ENCODE peak calls at places on chromosomes 11 and 22, in eight cellular contexts. G, V, W, C, L, Z, R and M are unnamed samples.

GRCh38 chr22:22697377-22698120 is 53.1 kb downstream of the GGTLC2 start:
- DNase-seq in G (no peak), V (no peak), W (no peak), C (no peak), L (no peak), Z (no peak), R (no peak), M (no peak)

GRCh38 chr11:120985718-120986569 is 38.0 kb upstream of the TBCEL start:
- DNase-seq in G (peak), V (peak), W (peak), C (no peak), L (peak), Z (peak), R (peak), M (peak)

GRCh38 chr22:46070722-46071450 is 79.4 kb upstream of the PPARA start:
- DNase-seq in G (no peak), V (peak), W (peak), C (no peak), L (no peak), Z (peak), R (peak), M (no peak)

GRCh38 chr11:66886317-66886588 is 29.4 kb downstream of the LRFN4 start:
- DNase-seq in G (no peak), V (no peak), W (no peak), C (no peak), L (no peak), Z (no peak), R (peak), M (no peak)

GRCh38 chr22:20420157-20420842 is 17.3 kb downstream of the SCARF2 start:
- DNase-seq in G (no peak), V (no peak), W (peak), C (no peak), L (no peak), Z (no peak), R (peak), M (no peak)

GRCh38 chr11:44876923-44877322 is 73.8 kb downstream of the TP53I11 start:
- DNase-seq in G (no peak), V (no peak), W (no peak), C (no peak), L (no peak), Z (no peak), R (no peak), M (no peak)

GRCh38 chr22:37219534-37219933 is 7.3 kb upstream of the SSTR3 start:
- DNase-seq in G (no peak), V (no peak), W (no peak), C (no peak), L (no peak), Z (no peak), R (no peak), M (no peak)

GRCh38 chr11:67276821-67277230 is 10.6 kb downstream of the GRK2 start:
- DNase-seq in G (no peak), V (peak), W (peak), C (no peak), L (no peak), Z (peak), R (peak), M (no peak)

GRCh38 chr22:37749831-37750595 is 53.2 kb downstream of the TRIOBP start:
- DNase-seq in G (peak), V (no peak), W (peak), C (no peak), L (peak), Z (peak), R (no peak), M (no peak)

GRCh38 chr11:76574406-76574805 is 96.1 kb downstream of the LRRC32 start:
- DNase-seq in G (no peak), V (no peak), W (no peak), C (no peak), L (peak), Z (no peak), R (no peak), M (no peak)

GRCh38 chr22:17086301-17086700 is 1.5 kb downstream of the IL17RA start:
- DNase-seq in G (no peak), V (no peak), W (no peak), C (no peak), L (no peak), Z (no peak), R (no peak), M (no peak)

GRCh38 chr11:2521081-2521480 is 76.3 kb downstream of the KCNQ1 start:
- DNase-seq in G (no peak), V (no peak), W (peak), C (no peak), L (no peak), Z (no peak), R (peak), M (no peak)

GRCh38 chr22:45424241-45424731 is 10.8 kb downstream of the RIBC2 start:
- DNase-seq in G (no peak), V (no peak), W (peak), C (no peak), L (no peak), Z (no peak), R (no peak), M (no peak)

GRCh38 chr11:32137263-32137662 is 46.4 kb downstream of the RCN1 start:
- DNase-seq in G (no peak), V (no peak), W (no peak), C (peak), L (peak), Z (no peak), R (no peak), M (peak)

GRCh38 chr11:19868281-19868821 is 155.7 kb downstream of the NAV2 start:
- DNase-seq in G (no peak), V (peak), W (peak), C (no peak), L (peak), Z (no peak), R (no peak), M (peak)

GRCh38 chr22:49206281-49206680 is 621.4 kb downstream of the BRD1 start:
- DNase-seq in G (no peak), V (no peak), W (no peak), C (no peak), L (no peak), Z (no peak), R (no peak), M (no peak)

GRCh38 chr11:71465054-71465453 is 12.1 kb downstream of the NADSYN1 start:
- DNase-seq in G (no peak), V (no peak), W (peak), C (no peak), L (no peak), Z (no peak), R (peak), M (no peak)

GRCh38 chr11:77569671-77570070 is 20.1 kb upstream of the AQP11 start:
- DNase-seq in G (no peak), V (no peak), W (no peak), C (no peak), L (no peak), Z (no peak), R (no peak), M (no peak)

GRCh38 chr11:35272391-35272821 is 133.4 kb downstream of the CD44 start:
- DNase-seq in G (no peak), V (peak), W (peak), C (no peak), L (no peak), Z (no peak), R (no peak), M (no peak)

GRCh38 chr22:21937821-21938070 is 14.9 kb downstream of the PPM1F start:
- DNase-seq in G (no peak), V (no peak), W (no peak), C (no peak), L (no peak), Z (no peak), R (no peak), M (no peak)

GRCh38 chr11:79018371-79018849 is 422.4 kb downstream of the TENM4 start:
- DNase-seq in G (no peak), V (no peak), W (no peak), C (peak), L (peak), Z (no peak), R (no peak), M (peak)

GRCh38 chr22:47143249-47143938 is 380.9 kb downstream of the TBC1D22A start:
- DNase-seq in G (no peak), V (no peak), W (no peak), C (no peak), L (no peak), Z (no peak), R (no peak), M (no peak)

GRCh38 chr22:40728731-40729189 is 49.5 kb downstream of the MCHR1 start:
- DNase-seq in G (no peak), V (peak), W (no peak), C (no peak), L (no peak), Z (peak), R (no peak), M (peak)

GRCh38 chr11:61480936-61481335 is 27.6 kb upstream of the LRRC10B start:
- DNase-seq in G (no peak), V (no peak), W (no peak), C (no peak), L (peak), Z (peak), R (no peak), M (no peak)

DNA sequence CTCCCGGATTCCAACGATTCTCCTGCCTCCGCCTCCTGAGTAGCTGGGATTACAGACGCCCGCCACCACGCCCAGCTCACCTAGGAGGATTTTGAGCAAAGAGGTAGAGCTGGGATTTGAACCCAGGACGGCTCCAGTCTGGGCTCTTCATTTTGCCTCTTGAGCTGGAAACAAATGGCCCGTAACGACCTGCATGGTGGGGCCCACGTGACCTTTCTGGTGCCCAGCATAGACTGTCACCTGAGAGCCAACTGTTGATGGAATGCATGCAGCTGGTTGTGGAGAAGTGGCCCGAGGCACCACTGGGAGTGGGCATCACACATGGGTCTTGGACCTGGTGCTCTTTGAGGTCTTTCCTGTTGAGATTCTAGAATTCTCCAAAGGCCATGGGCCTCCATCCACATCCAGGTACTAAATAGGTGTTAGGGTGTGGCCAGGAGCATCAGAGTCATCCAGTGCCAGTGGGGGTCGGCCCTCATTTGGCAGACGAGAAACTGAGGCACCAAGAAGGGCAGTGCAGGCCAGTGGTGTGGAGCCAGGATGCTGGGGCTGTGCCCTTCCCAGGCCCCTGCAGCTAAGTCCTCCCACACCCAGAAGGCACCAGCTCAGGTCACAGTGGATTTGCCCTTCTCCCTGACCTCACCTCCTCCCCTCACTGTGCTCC is 3.9 kb downstream of the ATF4 start:
- DNase-seq in G (no peak), V (no peak), W (no peak), C (no peak), L (no peak), Z (no peak), R (no peak), M (no peak)
- H3K4me3 ChIP-seq in G (no peak), V (no peak), W (no peak), C (no peak), L (peak), Z (no peak), R (no peak), M (no peak)

DNA sequence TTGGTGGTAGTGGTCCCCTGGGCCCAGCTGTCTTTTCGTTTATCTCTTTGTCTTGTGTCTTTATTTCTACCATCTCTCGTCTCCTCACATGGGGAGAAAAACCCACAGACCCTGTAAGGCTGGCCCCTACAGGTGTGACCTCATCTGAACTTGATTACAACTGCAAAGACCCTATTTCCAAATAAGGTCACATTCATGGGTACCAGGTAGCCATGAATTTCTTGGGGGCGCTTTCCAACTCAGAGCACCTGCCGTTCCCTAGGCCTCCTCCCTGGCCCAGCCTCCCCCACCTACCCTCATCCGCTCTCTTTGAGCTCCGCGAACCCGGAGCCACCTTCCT is 14.0 kb upstream of the RRP7A start:
- DNase-seq in G (no peak), V (no peak), W (no peak), C (no peak), L (no peak), Z (no peak), R (no peak), M (no peak)
- H3K4me3 ChIP-seq in G (peak), V (no peak), W (no peak), C (no peak), L (no peak), Z (no peak), R (peak), M (no peak)

GRCh38 chr11:6968816-6969215 is 42.6 kb downstream of the ZNF215 start:
- DNase-seq in G (no peak), V (no peak), W (no peak), C (no peak), L (no peak), Z (no peak), R (no peak), M (no peak)
- H3K4me3 ChIP-seq in G (no peak), V (no peak), W (no peak), C (no peak), L (no peak), Z (no peak), R (no peak), M (no peak)

DNA sequence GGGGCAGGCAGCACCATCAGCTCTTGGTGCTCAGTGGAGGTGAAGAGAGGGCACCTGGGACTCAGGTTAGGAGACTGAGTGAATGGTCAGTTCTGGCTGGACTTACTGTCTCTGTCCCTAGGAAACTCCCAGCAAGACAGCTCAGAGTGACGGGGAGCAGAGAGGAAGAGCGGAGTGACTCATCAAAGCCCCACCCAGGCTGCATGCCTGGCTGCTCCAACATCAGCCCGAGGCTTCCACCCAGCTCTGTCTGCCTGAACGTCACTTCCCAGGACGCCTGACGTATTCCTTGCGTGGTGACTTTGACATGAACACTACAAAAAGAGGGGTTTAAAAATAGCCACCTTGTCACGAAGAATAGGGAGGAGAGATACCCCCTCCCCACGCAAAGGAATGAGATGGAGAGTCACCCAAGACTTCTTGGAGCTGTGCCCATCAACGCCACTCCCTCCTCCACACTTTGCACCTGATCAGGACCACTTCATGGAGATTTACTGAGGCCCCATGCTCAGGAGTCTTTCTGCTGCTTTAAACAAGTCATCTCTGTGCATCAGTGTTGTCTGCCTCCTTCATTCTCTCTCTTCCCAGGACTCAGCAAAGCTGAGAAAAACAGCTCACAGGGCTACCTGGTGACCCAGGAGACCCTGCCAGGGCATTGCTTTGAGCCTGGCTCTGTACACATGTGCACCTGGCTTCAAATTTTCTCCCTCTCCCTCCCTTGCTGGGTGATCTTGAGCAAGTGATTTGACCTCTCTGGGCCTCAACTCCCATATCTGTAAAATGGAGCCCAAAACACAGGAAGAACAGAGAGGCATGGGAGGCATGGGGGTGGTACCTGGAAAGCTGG is 83.1 kb downstream of the MN1 start:
- DNase-seq in G (peak), V (peak), W (peak), C (peak), L (peak), Z (peak), R (peak), M (peak)
- H3K4me3 ChIP-seq in G (no peak), V (no peak), W (no peak), C (no peak), L (no peak), Z (no peak), R (no peak), M (peak)

DNA sequence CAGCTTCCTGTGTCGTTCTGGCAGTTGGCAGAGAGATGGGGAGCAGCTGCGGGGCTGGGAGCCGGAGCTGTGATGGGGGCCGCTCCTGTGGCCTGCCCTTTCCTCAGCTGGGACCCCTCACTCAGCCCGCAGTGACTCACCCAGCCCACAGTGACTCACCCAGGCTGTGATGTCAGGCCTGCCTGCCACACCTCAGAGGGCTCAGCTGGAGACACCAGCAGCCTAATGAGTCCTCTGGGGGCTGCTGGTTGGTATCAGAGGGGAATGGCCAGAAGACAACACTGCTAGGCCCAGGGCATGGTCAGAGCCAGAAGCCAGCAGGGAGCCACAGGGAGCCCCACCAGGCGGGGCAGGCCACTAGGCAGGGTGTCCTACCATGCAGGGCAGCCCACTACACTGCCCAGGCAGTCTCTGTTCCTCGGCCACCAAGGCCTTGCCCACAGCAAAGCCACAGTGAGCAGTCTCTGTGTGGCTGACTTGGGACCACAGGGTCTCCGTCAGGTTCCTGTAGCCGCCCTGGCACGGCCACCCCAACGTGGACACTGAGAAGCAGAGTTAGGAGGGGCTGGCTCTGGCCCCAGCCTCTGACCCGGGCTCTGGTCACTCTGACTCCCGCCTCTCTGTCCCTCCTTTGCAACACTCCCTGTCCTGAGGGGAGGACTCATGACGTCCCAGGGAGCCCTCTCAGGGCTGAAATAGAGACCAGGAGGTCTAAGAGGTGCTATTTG is 4.3 kb upstream of the FXYD2 start:
- DNase-seq in G (no peak), V (peak), W (peak), C (peak), L (peak), Z (no peak), R (peak), M (peak)
- H3K4me3 ChIP-seq in G (no peak), V (no peak), W (no peak), C (no peak), L (no peak), Z (no peak), R (no peak), M (no peak)